ENCODE peak calls at places on chromosomes 6 and 20, in four cellular contexts. T is A549, P is neural progenitor cell, J is mesendoderm. K is an unnamed sample. For H3K4me1, the result is how much of the 10 kb centered on the place peaks cover.

GRCh38 chr20:51385941-51386530 is 156.5 kb downstream of the NFATC2 start:
- DNase-seq in J (peak), P (peak), T (peak), K (peak)

GRCh38 chr6:37628611-37629320 is 68.9 kb downstream of the MDGA1 start:
- DNase-seq in J (no peak), P (no peak), T (no peak), K (peak)

GRCh38 chr20:33862709-33863403 is 51.7 kb downstream of the CHMP4B start:
- DNase-seq in T (peak), J (peak), P (peak), K (peak)

GRCh38 chr20:48826883-48827771 is 672 bp downstream of the PREX1 start:
- DNase-seq in T (no peak), P (peak), J (peak), K (peak)

GRCh38 chr6:150711584-150712501 is 112.2 kb downstream of the PLEKHG1 start:
- DNase-seq in T (no peak), J (no peak), P (no peak), K (no peak)

GRCh38 chr6:169266746-169267629 is 13.3 kb upstream of the THBS2 start:
- DNase-seq in P (no peak), T (no peak), J (no peak), K (peak)

GRCh38 chr6:21537660-21538059 is 55.9 kb upstream of the SOX4 start:
- DNase-seq in P (no peak), J (no peak), T (no peak), K (no peak)

GRCh38 chr20:56957737-56958553 is 308.5 kb downstream of the BMP7 start:
- DNase-seq in P (peak), T (no peak), J (peak), K (no peak)

GRCh38 chr6:46407785-46408530 is 83.3 kb downstream of the RCAN2 start:
- DNase-seq in T (no peak), J (no peak), P (no peak), K (no peak)

GRCh38 chr6:163320804-163321203 is 93.7 kb upstream of the QKI start:
- DNase-seq in P (no peak), J (no peak), T (no peak), K (no peak)

GRCh38 chr20:37359836-37360235 is 13.9 kb downstream of the SRC start:
- DNase-seq in T (no peak), J (no peak), P (no peak), K (no peak)

GRCh38 chr6:167501831-167502385 is 177.0 kb downstream of the TTLL2 start:
- DNase-seq in P (peak), T (peak), J (peak), K (peak)

GRCh38 chr6:142784344-142784743 is 160.6 kb downstream of the HIVEP2 start:
- DNase-seq in T (no peak), J (no peak), P (no peak), K (no peak)

GRCh38 chr6:40996591-40997247 is 42.3 kb downstream of the UNC5CL start:
- DNase-seq in T (peak), J (peak), P (peak), K (peak)

GRCh38 chr6:122381494-122382083 is 17.9 kb upstream of the HSF2 start:
- DNase-seq in J (peak), T (peak), P (peak), K (peak)

GRCh38 chr6:81894286-81894685 is 141.8 kb upstream of the TENT5A start:
- DNase-seq in J (no peak), T (no peak), P (no peak), K (no peak)

GRCh38 chr6:159594106-159594749 is 98.8 kb downstream of the SOD2 start:
- DNase-seq in J (no peak), P (no peak), T (no peak), K (peak)

GRCh38 chr6:26613201-26613600 is 16.4 kb downstream of the ABT1 start:
- DNase-seq in T (no peak), P (no peak), J (peak), K (no peak)

GRCh38 chr6:11712760-11713159 is 65.8 kb downstream of the ADTRP start:
- DNase-seq in T (no peak), P (no peak), J (no peak), K (no peak)

GRCh38 chr20:2595076-2595475 is 57.4 kb upstream of the NOP56 start:
- DNase-seq in T (no peak), P (no peak), J (no peak), K (no peak)

GRCh38 chr6:97040355-97040860 is 115.9 kb downstream of the KLHL32 start:
- DNase-seq in T (no peak), J (no peak), P (peak), K (no peak)

GRCh38 chr20:14434379-14435136 is 97.1 kb upstream of the FLRT3 start:
- DNase-seq in T (no peak), P (no peak), J (peak), K (peak)

GRCh38 chr6:41682497-41682961 is 44.3 kb downstream of the MDFI start:
- DNase-seq in T (no peak), P (no peak), J (no peak), K (no peak)

GRCh38 chr6:142945071-142945445 is at the start of gene HIVEP2:
- DNase-seq in P (peak), T (peak), J (peak), K (peak)

GRCh38 chr6:41711323-41712038 is 23.9 kb downstream of the TFEB start:
- DNase-seq in T (no peak), P (no peak), J (no peak), K (no peak)

GRCh38 chr6:13733178-13733851 is 21.7 kb upstream of the RANBP9 start:
- DNase-seq in P (no peak), J (peak), T (no peak), K (peak)

GRCh38 chr6:142944126-142945066 is 580 bp downstream of the HIVEP2 start:
- DNase-seq in T (peak), P (peak), J (peak), K (peak)

GRCh38 chr6:167275436-167275835 is 15.7 kb upstream of the UNC93A start:
- DNase-seq in J (no peak), P (no peak), T (no peak), K (no peak)

GRCh38 chr6:111291334-111291705 is 191.7 kb downstream of the REV3L start:
- DNase-seq in T (no peak), J (no peak), P (no peak), K (no peak)

GRCh38 chr20:30412972-30413371 is 844.5 kb upstream of the DEFB115 start:
- DNase-seq in J (no peak), T (no peak), P (no peak), K (no peak)

GRCh38 chr6:30612687-30613248 is 4.3 kb downstream of the PPP1R10 start:
- DNase-seq in T (no peak), J (no peak), P (peak), K (peak)

GRCh38 chr6:34544776-34545471 is 11.2 kb downstream of the SPDEF start:
- DNase-seq in T (no peak), P (no peak), J (no peak), K (no peak)

GRCh38 chr6:118468682-118469465 is 79.2 kb upstream of the PLN start:
- DNase-seq in T (peak), J (no peak), P (no peak), K (peak)

GRCh38 chr6:157428418-157429202 is 47.6 kb downstream of the ZDHHC14 start:
- DNase-seq in P (peak), T (peak), J (peak), K (peak)

GRCh38 chr6:10678456-10678855 is 16.0 kb downstream of the C6orf52 start:
- DNase-seq in P (no peak), T (no peak), J (no peak), K (no peak)

GRCh38 chr20:63093966-63094766 is 87.4 kb upstream of the BHLHE23 start:
- DNase-seq in J (no peak), T (no peak), P (no peak), K (no peak)

GRCh38 chr6:3356056-3356823 is 97.5 kb downstream of the PSMG4 start:
- DNase-seq in P (peak), J (peak), T (peak), K (peak)

GRCh38 chr6:15242937-15243614 is 2.8 kb upstream of the JARID2 start:
- DNase-seq in J (peak), P (peak), T (no peak), K (no peak)
- H3K4me1 ChIP-seq in J (under half), P (under half), T (under half), K (under half)

DNA sequence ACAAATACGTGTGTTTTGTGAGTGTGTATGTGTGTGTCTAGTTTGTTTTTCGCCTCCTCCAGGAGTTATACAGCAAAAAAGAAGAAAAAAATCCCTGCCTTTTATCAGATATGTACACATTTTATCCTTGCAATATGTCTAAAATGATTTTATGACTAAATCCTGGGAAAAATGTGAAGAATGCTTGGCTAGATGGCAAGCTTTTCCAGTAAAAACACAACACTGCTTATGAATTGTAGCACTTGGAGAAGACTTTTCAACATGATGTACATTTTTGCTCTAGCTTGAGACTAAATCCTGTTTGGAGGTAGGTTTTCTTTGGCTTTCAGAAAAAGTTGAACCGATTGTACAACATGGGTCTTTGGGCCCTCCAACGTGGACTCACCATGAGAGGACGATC is 160.2 kb downstream of the GMPR start:
- DNase-seq in P (no peak), T (no peak), J (no peak), K (no peak)
- H3K4me2 ChIP-seq in P (no peak), T (no peak), J (no peak), K (no peak)

GRCh38 chr6:36117639-36118549 is 12.4 kb upstream of the MAPK13 start:
- DNase-seq in T (no peak), J (no peak), P (no peak), K (no peak)
- H3K4me1 ChIP-seq in T (under half), J (under half), P (under half), K (under half)

GRCh38 chr6:105317607-105318533 is 85.0 kb downstream of the PREP start:
- DNase-seq in T (no peak), P (peak), J (peak), K (peak)

GRCh38 chr6:105320766-105321165 is 82.1 kb downstream of the PREP start:
- DNase-seq in T (no peak), P (no peak), J (no peak), K (no peak)

GRCh38 chr6:105319331-105319730 is 83.6 kb downstream of the PREP start:
- DNase-seq in J (no peak), T (no peak), P (no peak), K (peak)

GRCh38 chr6:105321207-105321606 is 81.7 kb downstream of the PREP start:
- DNase-seq in T (no peak), P (no peak), J (no peak), K (no peak)

DNA sequence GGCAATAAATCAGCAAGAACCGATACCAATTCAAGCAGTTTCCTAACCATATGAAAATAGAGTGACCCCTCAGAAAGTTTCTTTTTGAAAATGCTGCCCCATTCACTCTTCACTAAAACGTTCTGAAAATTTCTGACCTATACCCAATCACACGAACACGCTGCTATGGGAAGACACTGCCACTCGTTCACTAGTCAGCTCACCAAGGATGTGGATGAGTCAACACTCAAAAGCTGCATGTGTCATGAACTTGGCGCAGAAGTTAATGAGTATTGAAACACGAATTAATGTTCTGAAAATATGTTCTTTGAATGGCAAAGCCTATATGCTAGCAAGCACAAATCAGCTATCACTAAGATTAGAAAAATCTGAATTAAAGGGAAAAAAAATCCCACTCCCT is 84.2 kb downstream of the PREP start:
- DNase-seq in P (no peak), T (no peak), J (no peak), K (peak)
- H3K4me2 ChIP-seq in P (no peak), T (peak), J (no peak), K (peak)

GRCh38 chr6:36032245-36032644 is 4.6 kb downstream of the MAPK14 start:
- DNase-seq in T (no peak), P (no peak), J (no peak), K (no peak)

GRCh38 chr6:36038120-36038876 is 10.7 kb downstream of the MAPK14 start:
- DNase-seq in T (no peak), J (no peak), P (no peak), K (no peak)

GRCh38 chr6:36029464-36029863 is 1.9 kb downstream of the MAPK14 start:
- DNase-seq in J (no peak), P (no peak), T (no peak), K (peak)

GRCh38 chr6:36035240-36035639 is 7.6 kb downstream of the MAPK14 start:
- DNase-seq in T (no peak), P (no peak), J (no peak), K (no peak)

DNA sequence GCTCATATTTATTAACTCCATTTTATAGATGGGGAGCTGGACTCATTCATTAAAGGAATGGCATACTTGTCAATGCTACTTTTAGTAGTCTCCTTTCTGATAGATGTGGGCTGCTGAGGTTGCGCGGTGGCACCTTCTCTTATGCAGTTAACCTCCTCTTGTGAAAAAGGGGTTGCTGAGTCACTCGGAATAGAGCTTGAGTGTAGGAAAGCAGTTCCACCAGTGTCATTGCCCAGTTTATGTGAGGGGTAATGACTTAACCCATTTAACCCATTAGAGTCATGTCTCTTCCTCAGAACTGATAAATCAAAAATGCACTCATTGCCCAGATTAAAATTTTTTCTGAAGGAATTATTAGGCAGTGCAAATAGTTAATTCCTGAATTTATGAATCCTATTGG is 6.3 kb downstream of the MAPK14 start:
- DNase-seq in T (no peak), J (peak), P (no peak), K (peak)
- H3K4me1 ChIP-seq in T (under half), J (under half), P (under half), K (under half)